ENCODE peak calls at places on chromosomes 5 and 9, in four cellular contexts. K is neural progenitor cell, H is mucosa of descending colon, I is kidney. P is an unnamed sample.

GRCh38 chr5:72314571-72315172 is 5.4 kb downstream of the MRPS27 start:
- DNase-seq in K (no peak), H (peak; percentile 23), I (no peak), P (no peak)

GRCh38 chr5:32934529-32934928 is 223.4 kb downstream of the NPR3 start:
- DNase-seq in K (no peak), H (no peak), I (no peak), P (no peak)

GRCh38 chr5:68793074-68793473 is 300.7 kb upstream of the SLC30A5 start:
- DNase-seq in K (no peak), H (no peak), I (no peak), P (no peak)

GRCh38 chr5:8600843-8601242 is 731.9 kb downstream of the MTRR start:
- DNase-seq in K (no peak), H (no peak), I (no peak), P (no peak)

GRCh38 chr5:31504520-31504919 is 27.4 kb downstream of the DROSHA start:
- DNase-seq in K (no peak), H (no peak), I (no peak), P (no peak)

GRCh38 chr9:92299116-92299515 is 5.6 kb upstream of the IARS1 start:
- DNase-seq in K (no peak), H (no peak), I (no peak), P (no peak)

GRCh38 chr9:118059520-118060278 is 355.5 kb downstream of the TLR4 start:
- DNase-seq in K (peak; percentile 80), H (peak; percentile 34), I (no peak), P (no peak)

GRCh38 chr5:133017964-133018363 is 8.4 kb downstream of the ZCCHC10 start:
- DNase-seq in K (no peak), H (no peak), I (no peak), P (no peak)

GRCh38 chr9:114263853-114264510 is 58.9 kb upstream of the ORM1 start:
- DNase-seq in K (peak; percentile 79), H (no peak), I (no peak), P (no peak)

GRCh38 chr5:23506329-23507236 is 826 bp upstream of the PRDM9 start:
- DNase-seq in K (peak; percentile 67), H (no peak), I (no peak), P (no peak)

GRCh38 chr5:22242532-22242931 is 610.6 kb downstream of the CDH12 start:
- DNase-seq in K (peak; percentile 63), H (no peak), I (no peak), P (no peak)

GRCh38 chr5:4544049-4544675 is 596.0 kb upstream of the ADAMTS16 start:
- DNase-seq in K (peak; percentile 58), H (no peak), I (no peak), P (no peak)

GRCh38 chr5:136023935-136024645 is 4.7 kb upstream of the TGFBI start:
- DNase-seq in K (no peak), H (no peak), I (no peak), P (no peak)

GRCh38 chr5:83471405-83472212 is at the start of gene VCAN:
- DNase-seq in K (peak; percentile 84), H (peak; percentile 19), I (peak; percentile 82), P (peak; percentile 60)

GRCh38 chr9:8648271-8648670 is 848.7 kb upstream of the DMAC1 start:
- DNase-seq in K (no peak), H (no peak), I (no peak), P (no peak)

GRCh38 chr5:116157902-116158301 is 73.1 kb downstream of the COMMD10 start:
- DNase-seq in K (no peak), H (no peak), I (no peak), P (no peak)

GRCh38 chr5:57002959-57003485 is 51.1 kb upstream of the MIER3 start:
- DNase-seq in K (peak; percentile 10), H (no peak), I (no peak), P (no peak)

GRCh38 chr9:128607642-128608350 is 48.9 kb downstream of the DYNC2I2 start:
- DNase-seq in K (no peak), H (no peak), I (no peak), P (no peak)

GRCh38 chr5:44614845-44615244 is 193.9 kb upstream of the MRPS30 start:
- DNase-seq in K (no peak), H (no peak), I (no peak), P (no peak)

GRCh38 chr5:15880201-15880600 is 299.4 kb downstream of the MARCHF11 start:
- DNase-seq in K (no peak), H (no peak), I (no peak), P (no peak)

GRCh38 chr5:125326114-125326513 is 579.7 kb upstream of the ZNF608 start:
- DNase-seq in K (no peak), H (peak; percentile 45), I (no peak), P (no peak)

GRCh38 chr5:175683921-175684320 is 26.1 kb downstream of the HRH2 start:
- DNase-seq in K (no peak), H (no peak), I (peak; percentile 48), P (no peak)
- H3K4me1 ChIP-seq in K (no peaks in the 10 kb centered on the region), H (no peaks in the 10 kb centered on the region), I (peaks cover 5% of the 10 kb centered on the region), P (peaks cover 15% of the 10 kb centered on the region)

GRCh38 chr5:10760976-10761841 is at the start of gene DAP:
- DNase-seq in K (peak; percentile 96), H (peak; percentile 89), I (peak; percentile 95), P (peak; percentile 91)

GRCh38 chr5:10757043-10757442 is 4.0 kb downstream of the DAP start:
- DNase-seq in K (no peak), H (no peak), I (no peak), P (no peak)

GRCh38 chr5:10760033-10760975 is 730 bp downstream of the DAP start:
- DNase-seq in K (peak; percentile 78), H (peak; percentile 81), I (no peak), P (peak; percentile 71)

GRCh38 chr5:10756539-10756938 is 4.5 kb downstream of the DAP start:
- DNase-seq in K (no peak), H (no peak), I (no peak), P (no peak)

DNA sequence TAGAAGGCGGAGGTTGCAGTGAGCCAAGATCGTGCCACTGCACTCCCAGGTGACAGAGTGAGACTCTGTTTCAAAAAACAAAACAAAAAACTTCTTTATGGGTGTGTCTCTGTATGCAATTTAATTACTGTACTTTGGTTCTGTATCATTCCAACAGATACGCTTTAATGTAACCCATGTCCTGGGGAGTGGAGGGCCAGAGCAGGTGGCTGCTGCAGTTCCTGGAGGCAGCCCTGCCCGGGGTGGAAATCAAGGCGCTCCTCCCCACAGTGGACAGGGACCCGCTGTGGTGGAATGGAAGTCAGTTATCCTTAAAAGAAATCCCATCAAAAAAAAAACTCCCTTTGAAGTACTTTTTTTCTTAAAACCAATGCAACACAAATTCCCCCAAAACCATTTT is 1.9 kb downstream of the DAP start:
- DNase-seq in K (no peak), H (peak; percentile 60), I (no peak), P (no peak)
- H3K4me3 ChIP-seq in K (no peak overlapping the region), H (no peak overlapping the region), I (no peak overlapping the region), P (no peak overlapping the region)

GRCh38 chr9:72928042-72928507 is 24.8 kb downstream of the ALDH1A1 start:
- DNase-seq in K (no peak), H (no peak), I (no peak), P (no peak)
- TF ChIP-seq CTCF in K (no peak), H (no peak), I (no peak), P (no peak)

DNA sequence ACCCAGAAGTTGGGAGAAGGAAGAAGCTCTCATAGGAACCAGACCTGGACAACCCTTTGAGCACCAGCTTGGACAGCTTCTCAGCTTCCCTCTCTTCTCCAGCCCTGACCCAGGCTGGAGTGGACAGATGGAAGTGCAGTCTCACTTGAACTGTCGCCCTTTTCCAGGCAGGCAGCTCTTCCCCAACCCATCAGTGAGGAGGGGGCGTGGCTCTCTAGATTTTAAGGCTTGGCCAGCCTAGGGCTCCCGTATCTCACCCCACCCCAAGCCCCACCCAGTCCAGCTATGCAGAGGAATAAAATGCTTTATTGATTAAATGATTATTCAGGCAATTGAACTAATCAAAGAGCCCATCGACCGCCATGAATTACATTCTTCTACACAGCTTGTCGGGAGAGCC is 2.2 kb downstream of the PAX5 start:
- DNase-seq in K (peak; percentile 35), H (no peak), I (no peak), P (no peak)
- H3K4me1 ChIP-seq in K (peaks cover 51% of the 10 kb centered on the region), H (peaks cover 32% of the 10 kb centered on the region), I (no peaks in the 10 kb centered on the region), P (peaks cover 53% of the 10 kb centered on the region)

DNA sequence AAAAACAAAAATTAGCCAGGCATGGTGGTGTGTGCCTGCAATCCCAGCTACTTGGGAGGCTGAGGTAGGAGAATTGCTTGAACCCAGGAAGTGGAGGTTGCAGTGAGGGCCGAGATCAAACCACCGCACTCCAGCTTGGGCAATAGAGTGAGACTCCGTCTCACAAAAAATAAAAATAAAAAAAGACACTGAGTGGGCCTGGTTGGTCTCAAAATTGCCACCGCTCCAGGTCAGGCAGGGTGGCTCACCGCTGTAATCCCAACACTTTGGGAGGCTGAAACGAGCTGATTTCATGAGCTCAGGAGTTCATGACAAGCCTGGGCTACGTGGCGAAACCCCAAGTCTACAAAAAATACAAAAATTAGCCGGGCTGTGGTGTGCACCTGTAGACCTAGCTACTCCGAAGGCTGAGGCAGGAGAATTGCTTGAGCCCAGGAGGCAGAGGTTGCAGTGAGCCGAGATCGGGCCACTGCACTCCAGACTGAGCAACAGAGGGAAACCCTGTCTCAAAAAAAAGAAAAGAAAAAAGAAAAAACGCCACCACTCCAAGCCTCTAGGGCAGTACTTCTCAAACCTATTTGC is 1.8 kb downstream of the STK10 start:
- DNase-seq in K (no peak), H (no peak), I (no peak), P (no peak)
- H3K4me3 ChIP-seq in K (no peak overlapping the region), H (no peak overlapping the region), I (peak overlapping the region; percentile 2), P (peak overlapping the region; percentile 99)

P was measured in lower lobe of right lung.